ENCODE peak calls at places on chromosomes 16 and 17, in eight cellular contexts. H is HFF-Myc; D is activated T-helper 1 cell treated with anti-CD3 and anti-CD28 coated beads, Interleukin-2, amount 50 U/mL, for 16 hours; R is nucleus accumbens; Q is NCI-H1105 treated with DMSO at 0.1 percent for 48 hours; M is HFFc6; C is activated naive CD4-positive, alpha-beta T cell treated with anti-CD3 and anti-CD28 coated beads, Interleukin-2, amount 50 U/mL, for 16 hours; V is nephron progenitor cell. J is an unnamed sample.

GRCh38 chr17:10156082-10156445 is 42.3 kb downstream of the GAS7 start:
- DNase-seq in H (no peak), R (no peak), D (no peak), C (no peak), Q (no peak), V (no peak), M (no peak), J (no peak)

GRCh38 chr17:58307468-58308172 is 21.0 kb downstream of the TSPOAP1 start:
- DNase-seq in R (no peak), V (no peak), Q (no peak), C (no peak), H (no peak), M (no peak), D (no peak), J (no peak)

GRCh38 chr17:55533611-55534010 is 22.4 kb upstream of the SMIM36 start:
- DNase-seq in Q (no peak), M (no peak), C (no peak), V (no peak), D (no peak), R (no peak), H (no peak), J (no peak)

GRCh38 chr16:25177831-25178688 is 38.7 kb upstream of the AQP8 start:
- DNase-seq in C (no peak), M (no peak), V (no peak), H (no peak), D (no peak), R (no peak), Q (no peak), J (no peak)

GRCh38 chr16:57720142-57720575 is 15.4 kb upstream of the KATNB1 start:
- DNase-seq in H (peak; percentile 19), C (peak; percentile 41), Q (peak; percentile 0), M (peak; percentile 47), D (no peak), R (peak; percentile 11), V (peak; percentile 56), J (peak; percentile 65)

GRCh38 chr17:41627316-41628072 is 3.1 kb upstream of the KRT17 start:
- DNase-seq in M (no peak), V (no peak), C (no peak), D (no peak), Q (no peak), R (no peak), H (no peak), J (no peak)

GRCh38 chr17:27498615-27499316 is 42.5 kb downstream of the KSR1 start:
- DNase-seq in R (no peak), V (no peak), C (no peak), Q (no peak), D (no peak), H (no peak), M (no peak), J (no peak)

GRCh38 chr17:61425682-61426481 is 26.2 kb downstream of the TBX2 start:
- DNase-seq in Q (no peak), R (no peak), C (no peak), H (no peak), M (no peak), V (no peak), D (no peak), J (no peak)

GRCh38 chr16:49487746-49488145 is 114.1 kb downstream of the C16orf78 start:
- DNase-seq in M (no peak), D (no peak), Q (no peak), R (no peak), H (no peak), C (no peak), V (no peak), J (no peak)

GRCh38 chr16:74902161-74902560 is 82.8 kb downstream of the WDR59 start:
- DNase-seq in V (no peak), H (no peak), Q (no peak), R (no peak), D (no peak), M (no peak), C (no peak), J (no peak)

GRCh38 chr16:54591816-54592246 is 305.2 kb upstream of the IRX3 start:
- DNase-seq in H (no peak), C (no peak), M (no peak), Q (no peak), R (no peak), V (no peak), D (no peak), J (no peak)

GRCh38 chr17:2138768-2139167 is 83.9 kb downstream of the HIC1 start:
- DNase-seq in D (no peak), Q (peak; percentile 91), C (no peak), R (no peak), V (no peak), M (peak; percentile 65), H (no peak), J (no peak)

GRCh38 chr17:17051791-17052461 is 9.7 kb downstream of the MPRIP start:
- DNase-seq in V (no peak), D (no peak), H (no peak), C (no peak), Q (no peak), M (no peak), R (no peak), J (peak; percentile 75)

GRCh38 chr17:74730491-74731346 is 6.3 kb upstream of the RAB37 start:
- DNase-seq in C (no peak), Q (no peak), M (no peak), R (no peak), D (no peak), V (no peak), H (no peak), J (no peak)

GRCh38 chr16:68244903-68245853 is at the start of gene PLA2G15:
- DNase-seq in D (peak; percentile 95), C (peak; percentile 97), Q (peak; percentile 66), V (peak; percentile 98), M (peak; percentile 93), R (peak; percentile 91), H (peak; percentile 71), J (peak; percentile 96)

GRCh38 chr16:17467923-17468540 is 2.7 kb downstream of the XYLT1 start:
- DNase-seq in M (peak; percentile 59), C (peak; percentile 30), D (no peak), R (peak; percentile 46), Q (peak; percentile 38), H (peak; percentile 36), V (peak; percentile 70), J (peak; percentile 60)

GRCh38 chr16:65123846-65124513 is 2.1 kb upstream of the CDH11 start:
- DNase-seq in R (no peak), C (no peak), M (no peak), V (no peak), H (no peak), Q (no peak), D (no peak), J (no peak)

GRCh38 chr17:60745544-60745943 is 67.9 kb downstream of the BCAS3 start:
- DNase-seq in D (no peak), R (no peak), M (no peak), H (no peak), Q (peak; percentile 1), C (no peak), V (no peak), J (no peak)

J was measured in myocyte.